ENCODE peak calls at places on chromosomes 16 and 17, in ten cellular contexts. J is heart right ventricle; U is thoracic aorta; W is mesendoderm; H is ovary; D is hepatocyte; P is kidney epithelial cell; Q is naive thymus-derived CD4-positive, alpha-beta T cell; V is CD8-positive, alpha-beta T cell; O is BE2C. S is an unnamed sample. For H3K27me3, the result is how much of the 10 kb centered on the place peaks cover.

GRCh38 chr16:28915181-28915580 is 9.9 kb downstream of the RABEP2 start:
- DNase-seq in J (no peak), U (no peak), W (no peak), H (no peak), D (no peak), P (no peak), Q (no peak), V (no peak), O (no peak), S (no peak)

GRCh38 chr17:81251091-81251942 is 12.2 kb downstream of the NDUFAF8 start:
- DNase-seq in J (peak), U (no peak), W (no peak), H (no peak), D (no peak), P (no peak), Q (no peak), V (no peak), O (peak), S (no peak)

GRCh38 chr17:7589204-7589868 is 558 bp downstream of the SOX15 start:
- DNase-seq in J (peak), U (no peak), W (peak), H (peak), D (peak), P (no peak), Q (peak), V (peak), O (peak), S (peak)

GRCh38 chr16:9713151-9713550 is 469.1 kb downstream of the GRIN2A start:
- DNase-seq in J (no peak), U (no peak), W (peak), H (no peak), D (no peak), P (no peak), Q (no peak), V (no peak), O (no peak), S (no peak)

GRCh38 chr17:48894886-48895285 is 2.3 kb downstream of the ATP5MC1 start:
- DNase-seq in J (no peak), U (no peak), W (no peak), H (no peak), D (no peak), P (no peak), Q (no peak), V (no peak), O (no peak), S (no peak)

GRCh38 chr17:39194089-39194984 is 3.1 kb downstream of the CACNB1 start:
- DNase-seq in J (peak), U (peak), W (peak), H (no peak), D (peak), P (no peak), Q (no peak), V (no peak), O (peak), S (peak)

GRCh38 chr16:4372578-4373355 is 1.1 kb downstream of the VASN start:
- DNase-seq in J (peak), U (no peak), W (peak), H (peak), D (peak), P (no peak), Q (no peak), V (no peak), O (peak), S (no peak)

GRCh38 chr17:8468109-8468508 is 32.4 kb downstream of the NDEL1 start:
- DNase-seq in J (no peak), U (no peak), W (no peak), H (no peak), D (no peak), P (no peak), Q (no peak), V (no peak), O (no peak), S (no peak)

GRCh38 chr17:59167571-59168001 is 12.0 kb downstream of the PRR11 start:
- DNase-seq in J (no peak), U (no peak), W (no peak), H (no peak), D (no peak), P (no peak), Q (no peak), V (no peak), O (no peak), S (no peak)

GRCh38 chr17:13228225-13228624 is 210.4 kb upstream of the ELAC2 start:
- DNase-seq in J (no peak), U (no peak), W (no peak), H (no peak), D (no peak), P (no peak), Q (no peak), V (no peak), O (no peak), S (no peak)

GRCh38 chr17:72403713-72404209 is 282.9 kb downstream of the SOX9 start:
- DNase-seq in J (no peak), U (no peak), W (no peak), H (no peak), D (peak), P (no peak), Q (no peak), V (no peak), O (no peak), S (no peak)

GRCh38 chr16:20257234-20257633 is 70.1 kb downstream of the GP2 start:
- DNase-seq in J (no peak), U (no peak), W (peak), H (no peak), D (no peak), P (no peak), Q (no peak), V (no peak), O (no peak), S (no peak)

GRCh38 chr16:64952177-64952576 is 169.7 kb downstream of the CDH11 start:
- DNase-seq in J (no peak), U (no peak), W (no peak), H (no peak), D (no peak), P (peak), Q (no peak), V (no peak), O (no peak), S (no peak)

GRCh38 chr17:45016237-45016636 is 35.2 kb downstream of the DCAKD start:
- DNase-seq in J (no peak), U (no peak), W (no peak), H (no peak), D (no peak), P (no peak), Q (no peak), V (no peak), O (no peak), S (no peak)

GRCh38 chr17:4364622-4365041 is 1.8 kb downstream of the UBE2G1 start:
- DNase-seq in J (no peak), U (no peak), W (no peak), H (peak), D (no peak), P (no peak), Q (no peak), V (no peak), O (no peak), S (no peak)
- H3K4me3 ChIP-seq in J (peak), U (peak), W (no peak), H (peak), D (peak), P (peak), Q (peak), V (peak), O (peak), S (peak)

GRCh38 chr17:79745641-79746105 is 14.9 kb downstream of the ENPP7 start:
- DNase-seq in J (no peak), U (no peak), W (no peak), H (no peak), D (no peak), P (no peak), Q (no peak), V (no peak), O (no peak), S (no peak)

GRCh38 chr17:79742589-79742918 is 11.8 kb downstream of the ENPP7 start:
- DNase-seq in J (no peak), U (no peak), W (no peak), H (no peak), D (no peak), P (no peak), Q (no peak), V (no peak), O (no peak), S (no peak)

GRCh38 chr17:79741751-79742588 is 11.2 kb downstream of the ENPP7 start:
- DNase-seq in J (peak), U (no peak), W (peak), H (peak), D (peak), P (no peak), Q (peak), V (peak), O (peak), S (peak)

GRCh38 chr17:79742951-79743476 is 12.3 kb downstream of the ENPP7 start:
- DNase-seq in J (no peak), U (no peak), W (no peak), H (no peak), D (peak), P (no peak), Q (no peak), V (no peak), O (no peak), S (no peak)

DNA sequence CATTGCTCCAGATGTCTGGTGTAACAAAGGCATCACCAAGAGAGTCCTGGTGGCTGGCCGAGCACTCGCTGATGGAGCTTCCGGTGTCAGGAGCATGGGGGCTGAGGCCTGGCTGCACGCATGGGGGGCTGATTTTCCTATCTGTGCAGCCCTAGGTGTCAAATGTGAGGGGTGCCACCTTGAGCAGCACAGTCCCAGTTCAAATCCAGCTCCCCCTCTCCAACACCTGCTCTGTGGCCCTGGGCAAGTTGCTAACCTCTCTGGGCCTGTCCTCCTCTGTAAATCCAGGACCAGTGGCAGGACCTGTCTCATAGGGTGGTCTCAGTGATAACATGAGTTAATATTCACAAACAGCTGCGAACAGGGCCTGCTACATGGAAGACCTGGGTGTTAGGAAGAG is 12.9 kb downstream of the ENPP7 start:
- DNase-seq in J (no peak), U (no peak), W (no peak), H (no peak), D (no peak), P (no peak), Q (no peak), V (no peak), O (no peak), S (no peak)
- H3K27me3 ChIP-seq in J (half or more), U (under half), W (under half), H (under half), D (under half), P (half or more), Q (under half), V (under half), O (under half), S (under half)

GRCh38 chr17:17752822-17753448 is 71.7 kb downstream of the RAI1 start:
- DNase-seq in J (no peak), U (no peak), W (peak), H (no peak), D (no peak), P (no peak), Q (no peak), V (no peak), O (no peak), S (no peak)
- H3K4me3 ChIP-seq in J (peak), U (peak), W (no peak), H (peak), D (no peak), P (peak), Q (peak), V (peak), O (peak), S (peak)

DNA sequence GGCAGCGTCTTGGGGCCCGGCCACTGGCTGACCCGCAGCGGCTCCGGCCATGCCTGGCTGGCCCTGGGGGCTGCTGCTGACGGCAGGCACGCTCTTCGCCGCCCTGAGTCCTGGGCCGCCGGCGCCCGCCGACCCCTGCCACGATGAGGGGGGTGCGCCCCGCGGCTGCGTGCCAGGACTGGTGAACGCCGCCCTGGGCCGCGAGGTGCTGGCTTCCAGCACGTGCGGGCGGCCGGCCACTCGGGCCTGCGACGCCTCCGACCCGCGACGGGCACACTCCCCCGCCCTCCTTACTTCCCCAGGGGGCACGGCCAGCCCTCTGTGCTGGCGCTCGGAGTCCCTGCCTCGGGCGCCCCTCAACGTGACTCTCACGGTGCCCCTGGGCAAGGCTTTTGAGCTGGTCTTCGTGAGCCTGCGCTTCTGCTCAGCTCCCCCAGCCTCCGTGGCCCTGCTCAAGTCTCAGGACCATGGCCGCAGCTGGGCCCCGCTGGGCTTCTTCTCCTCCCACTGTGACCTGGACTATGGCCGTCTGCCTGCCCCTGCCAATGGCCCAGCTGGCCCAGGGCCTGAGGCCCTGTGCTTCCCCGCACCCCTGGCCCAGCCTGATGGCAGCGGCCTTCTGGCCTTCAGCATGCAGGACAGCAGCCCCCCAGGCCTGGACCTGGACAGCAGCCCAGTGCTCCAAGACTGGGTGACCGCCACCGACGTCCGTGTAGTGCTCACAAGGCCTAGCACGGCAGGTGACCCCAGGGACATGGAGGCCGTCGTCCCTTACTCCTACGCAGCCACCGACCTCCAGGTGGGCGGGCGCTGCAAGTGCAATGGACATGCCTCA is 773 bp downstream of the NTN3 start:
- DNase-seq in J (no peak), U (no peak), W (no peak), H (no peak), D (no peak), P (no peak), Q (no peak), V (peak), O (no peak), S (no peak)
- H3K27me3 ChIP-seq in J (under half), U (under half), W (under half), H (under half), D (under half), P (under half), Q (under half), V (under half), O (under half), S (under half)

GRCh38 chr17:52159810-52160578 is 1.5 kb upstream of the CA10 start:
- DNase-seq in J (no peak), U (no peak), W (peak), H (no peak), D (no peak), P (no peak), Q (no peak), V (no peak), O (peak), S (no peak)

GRCh38 chr17:52157603-52158449 is 688 bp downstream of the CA10 start:
- DNase-seq in J (no peak), U (no peak), W (peak), H (no peak), D (no peak), P (no peak), Q (no peak), V (no peak), O (peak), S (no peak)

GRCh38 chr17:52157161-52157560 is 1.4 kb downstream of the CA10 start:
- DNase-seq in J (no peak), U (no peak), W (no peak), H (no peak), D (no peak), P (no peak), Q (no peak), V (no peak), O (no peak), S (no peak)

GRCh38 chr17:52159159-52159809 is 770 bp upstream of the CA10 start:
- DNase-seq in J (no peak), U (no peak), W (no peak), H (no peak), D (no peak), P (no peak), Q (no peak), V (no peak), O (peak), S (no peak)

GRCh38 chr17:52158450-52159042 is at the start of gene CA10:
- DNase-seq in J (no peak), U (no peak), W (peak), H (no peak), D (peak), P (no peak), Q (no peak), V (no peak), O (peak), S (no peak)
- H3K4me3 ChIP-seq in J (no peak), U (no peak), W (peak), H (no peak), D (no peak), P (peak), Q (no peak), V (no peak), O (peak), S (no peak)

GRCh38 chr16:48560692-48561091 is 49.3 kb downstream of the N4BP1 start:
- DNase-seq in J (no peak), U (no peak), W (no peak), H (no peak), D (no peak), P (no peak), Q (no peak), V (no peak), O (no peak), S (no peak)
- H3K27me3 ChIP-seq in J (under half), U (under half), W (under half), H (under half), D (under half), P (under half), Q (under half), V (under half), O (under half), S (under half)

DNA sequence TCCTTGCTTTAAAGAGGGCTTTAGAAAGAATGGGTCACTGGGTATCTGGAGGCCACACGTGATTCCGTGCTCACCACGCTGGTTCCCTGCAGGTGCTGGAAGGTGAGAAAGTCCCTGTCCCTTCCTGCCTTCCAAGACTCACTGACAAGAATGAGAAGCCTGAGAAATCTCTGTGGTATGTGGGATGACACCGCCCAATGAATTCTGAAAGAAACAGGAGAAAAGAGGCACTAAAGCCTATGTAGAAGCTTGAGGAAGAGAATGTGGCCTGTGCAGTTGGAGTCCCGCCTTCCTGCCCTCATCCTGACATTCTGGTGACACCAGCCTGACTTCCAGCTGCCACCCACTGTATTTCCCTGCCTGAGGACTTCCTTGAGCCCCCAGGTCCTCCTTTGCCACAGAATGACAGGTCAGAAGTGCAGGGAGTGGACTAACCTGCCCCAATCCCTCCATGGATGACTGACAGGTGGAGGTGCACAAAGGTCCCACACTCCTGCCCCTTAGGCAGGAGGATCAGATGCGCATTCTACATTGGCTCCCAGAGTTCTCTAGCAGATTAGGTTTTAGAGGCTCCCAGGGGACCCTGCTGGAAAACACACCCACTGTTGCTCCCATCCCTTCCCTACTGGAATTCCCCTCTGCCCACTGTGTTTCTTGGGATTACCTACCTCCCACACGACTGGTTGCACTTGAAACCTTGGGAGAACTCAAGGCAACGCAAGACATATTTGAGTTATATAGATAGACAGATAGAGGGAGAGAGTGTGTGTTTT is 38.6 kb upstream of the TENT4B start:
- DNase-seq in J (no peak), U (no peak), W (peak), H (no peak), D (no peak), P (peak), Q (no peak), V (no peak), O (no peak), S (no peak)
- H3K4me3 ChIP-seq in J (no peak), U (no peak), W (no peak), H (no peak), D (no peak), P (no peak), Q (no peak), V (no peak), O (no peak), S (no peak)

DNA sequence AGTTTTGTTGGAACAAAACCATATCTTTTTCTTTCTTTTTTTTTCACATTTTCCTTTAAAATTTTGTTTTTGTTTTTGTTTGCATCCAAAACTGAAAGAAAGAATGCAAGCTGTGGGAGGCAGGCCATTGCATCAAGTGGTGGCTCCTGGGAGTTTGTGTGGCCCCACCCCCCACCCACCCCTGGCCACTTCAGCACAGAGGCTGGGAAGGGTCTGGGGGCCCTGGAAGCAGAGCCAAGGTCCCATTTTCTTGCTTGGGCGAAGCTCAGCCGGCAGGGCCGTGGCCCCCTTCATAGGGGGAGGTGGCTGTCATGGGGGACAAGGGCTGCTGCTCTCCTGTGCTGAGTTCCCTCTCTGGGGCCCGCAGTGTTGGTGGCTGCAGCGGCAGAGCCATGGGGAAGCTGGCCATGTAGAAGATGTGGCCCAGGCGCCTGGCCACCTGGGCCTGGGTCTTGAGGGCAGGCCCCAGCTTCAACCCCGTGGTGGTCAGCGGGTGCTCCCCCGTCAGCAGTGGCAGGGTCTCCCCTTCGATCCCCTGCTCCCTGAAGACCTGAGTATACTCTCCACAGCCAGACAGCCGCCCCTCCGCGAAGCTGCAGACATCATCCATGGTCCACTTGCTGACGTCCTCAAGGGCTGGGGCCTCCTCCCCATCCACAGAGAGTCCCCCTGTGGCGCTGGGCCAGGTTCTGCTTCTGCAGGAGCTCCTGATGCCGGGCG is 19.8 kb downstream of the PAFAH1B1 start:
- DNase-seq in J (no peak), U (no peak), W (no peak), H (no peak), D (no peak), P (no peak), Q (no peak), V (no peak), O (no peak), S (no peak)
- H3K27me3 ChIP-seq in J (under half), U (under half), W (under half), H (under half), D (under half), P (under half), Q (under half), V (under half), O (under half), S (under half)

DNA sequence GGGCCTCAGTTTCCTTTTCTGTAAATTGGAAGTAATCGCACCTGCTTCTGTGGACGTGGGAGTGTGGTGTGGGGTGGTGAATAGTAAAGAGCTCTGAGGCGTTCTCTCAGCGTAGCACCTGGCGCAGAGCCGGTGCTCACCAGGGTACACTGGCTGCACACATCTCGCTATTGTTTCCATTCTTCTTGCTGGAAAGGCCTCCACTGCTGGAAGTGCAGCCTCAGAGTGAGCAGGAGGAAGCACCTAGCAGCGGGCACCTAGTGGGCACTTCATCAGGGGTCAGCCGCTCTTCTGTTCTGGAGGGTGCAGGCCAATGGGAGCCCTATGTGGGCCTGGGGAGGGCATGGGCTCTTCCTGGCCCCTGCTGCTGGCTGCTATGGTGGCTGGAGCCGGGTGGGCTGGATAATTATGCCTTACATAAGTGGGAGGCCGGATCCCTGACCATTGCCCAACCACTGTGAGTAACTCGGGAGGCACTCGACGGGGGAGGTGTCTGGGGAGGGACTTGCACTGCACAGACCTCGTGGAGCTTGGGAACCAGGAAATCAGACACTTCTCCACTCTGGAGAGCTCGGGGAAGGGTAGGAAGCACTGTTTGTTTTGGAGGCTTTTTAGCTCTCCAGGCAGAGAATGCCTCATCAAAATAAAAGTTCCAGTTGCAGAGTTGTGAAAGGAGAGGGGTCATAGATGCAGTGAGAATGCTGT is 1.7 kb downstream of the MAP2K3 start:
- DNase-seq in J (peak), U (peak), W (peak), H (peak), D (peak), P (peak), Q (no peak), V (no peak), O (peak), S (peak)
- H3K4me3 ChIP-seq in J (peak), U (peak), W (no peak), H (peak), D (peak), P (peak), Q (peak), V (peak), O (peak), S (peak)